ENCODE peak calls at places on chromosomes 2 and 18, in eight cellular contexts. One of them, this sample, is unnamed.

GRCh38 chr2:136327162-136327852 is 209.4 kb upstream of the CXCR4 start:
- DNase-seq in heart left ventricle: no peak
- DNase-seq in kidney: no peak
- DNase-seq in left lung: no peak
- DNase-seq in fibroblast of lung: peak; percentile 45
- DNase-seq in K562: peak; percentile 29
- DNase-seq in mammary epithelial cell: no peak
- DNase-seq in brain microvascular endothelial cell: peak; percentile 64
- DNase-seq in this sample: no peak

GRCh38 chr2:43634604-43635306 is 2.3 kb upstream of the PLEKHH2 start:
- DNase-seq in kidney: no peak
- DNase-seq in heart left ventricle: no peak
- DNase-seq in brain microvascular endothelial cell: peak; percentile 64
- DNase-seq in mammary epithelial cell: peak; percentile 53
- DNase-seq in K562: no peak
- DNase-seq in fibroblast of lung: peak; percentile 95
- DNase-seq in left lung: no peak
- DNase-seq in this sample: no peak

GRCh38 chr2:233691443-233692433 is 952 bp upstream of the UGT1A6 start:
- DNase-seq in fibroblast of lung: no peak
- DNase-seq in brain microvascular endothelial cell: no peak
- DNase-seq in mammary epithelial cell: peak; percentile 99
- DNase-seq in K562: no peak
- DNase-seq in kidney: no peak
- DNase-seq in heart left ventricle: no peak
- DNase-seq in left lung: no peak
- DNase-seq in this sample: no peak

GRCh38 chr2:163662141-163662780 is 73.5 kb downstream of the FIGN start:
- DNase-seq in kidney: no peak
- DNase-seq in brain microvascular endothelial cell: peak; percentile 29
- DNase-seq in heart left ventricle: no peak
- DNase-seq in mammary epithelial cell: no peak
- DNase-seq in K562: no peak
- DNase-seq in fibroblast of lung: peak; percentile 84
- DNase-seq in left lung: no peak
- DNase-seq in this sample: no peak

GRCh38 chr2:3712841-3713503 is 9.6 kb downstream of the DCDC2C start:
- DNase-seq in left lung: peak; percentile 54
- DNase-seq in mammary epithelial cell: no peak
- DNase-seq in K562: no peak
- DNase-seq in fibroblast of lung: peak; percentile 18
- DNase-seq in heart left ventricle: no peak
- DNase-seq in kidney: no peak
- DNase-seq in brain microvascular endothelial cell: no peak
- DNase-seq in this sample: no peak

GRCh38 chr2:97706112-97706511 is 7.3 kb upstream of the ZAP70 start:
- DNase-seq in fibroblast of lung: no peak
- DNase-seq in brain microvascular endothelial cell: no peak
- DNase-seq in K562: no peak
- DNase-seq in left lung: no peak
- DNase-seq in kidney: no peak
- DNase-seq in heart left ventricle: no peak
- DNase-seq in mammary epithelial cell: no peak
- DNase-seq in this sample: no peak

GRCh38 chr2:188293601-188294482 is 2.2 kb downstream of the GULP1 start:
- DNase-seq in kidney: peak; percentile 88
- DNase-seq in heart left ventricle: peak; percentile 64
- DNase-seq in brain microvascular endothelial cell: peak; percentile 68
- DNase-seq in fibroblast of lung: peak; percentile 88
- DNase-seq in K562: peak; percentile 67
- DNase-seq in left lung: no peak
- DNase-seq in mammary epithelial cell: peak; percentile 53
- DNase-seq in this sample: peak; percentile 32

GRCh38 chr2:109129356-109129920 is 433 bp downstream of the SH3RF3 start:
- DNase-seq in brain microvascular endothelial cell: no peak
- DNase-seq in mammary epithelial cell: peak; percentile 25
- DNase-seq in left lung: peak; percentile 85
- DNase-seq in heart left ventricle: peak; percentile 42
- DNase-seq in fibroblast of lung: peak; percentile 52
- DNase-seq in K562: no peak
- DNase-seq in kidney: peak; percentile 75
- DNase-seq in this sample: no peak

GRCh38 chr2:27742571-27742970 is 28.9 kb upstream of the MRPL33 start:
- DNase-seq in heart left ventricle: no peak
- DNase-seq in mammary epithelial cell: no peak
- DNase-seq in left lung: no peak
- DNase-seq in fibroblast of lung: no peak
- DNase-seq in K562: no peak
- DNase-seq in kidney: no peak
- DNase-seq in brain microvascular endothelial cell: no peak
- DNase-seq in this sample: no peak

DNA sequence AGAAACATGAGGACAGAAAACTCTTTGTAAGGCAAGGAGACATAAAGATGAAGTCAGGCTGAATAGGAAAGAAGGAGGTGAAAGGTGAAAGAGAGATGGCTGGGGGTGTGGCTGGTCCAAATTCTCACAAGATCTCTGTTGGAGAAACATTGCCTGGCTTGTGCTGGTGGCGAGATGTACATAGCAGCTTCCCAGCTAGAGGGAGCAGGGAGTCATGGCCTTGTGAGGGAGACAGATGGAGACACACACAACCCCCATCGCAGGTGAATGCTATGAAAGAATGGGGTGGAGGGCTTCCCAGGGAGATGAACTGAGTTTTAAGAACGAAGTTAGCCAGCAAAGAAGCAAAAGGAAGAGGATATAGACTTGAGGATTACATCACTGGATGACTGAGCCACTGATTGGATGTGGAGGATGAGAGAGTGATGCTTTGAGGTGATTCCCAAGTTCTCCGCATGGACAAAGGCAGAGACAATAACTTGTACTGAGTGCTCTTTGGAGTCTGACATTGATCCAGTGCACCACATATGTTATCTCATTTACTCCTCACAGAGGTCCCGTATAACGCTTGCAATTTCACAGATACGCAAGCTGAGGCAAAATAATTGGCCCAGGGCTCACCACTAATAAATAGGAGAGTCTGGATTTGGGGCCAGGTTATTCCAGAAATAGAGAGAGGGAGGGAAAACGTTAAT is 3.6 kb upstream of the EMX1 start:
- DNase-seq in kidney: no peak
- DNase-seq in K562: no peak
- DNase-seq in heart left ventricle: no peak
- DNase-seq in fibroblast of lung: no peak
- DNase-seq in brain microvascular endothelial cell: no peak
- DNase-seq in left lung: no peak
- DNase-seq in mammary epithelial cell: no peak
- DNase-seq in this sample: no peak
- TF ChIP-seq CTCF in kidney: no peak
- TF ChIP-seq CTCF in K562: no peak
- TF ChIP-seq CTCF in heart left ventricle: no peak
- TF ChIP-seq CTCF in fibroblast of lung: no peak
- TF ChIP-seq CTCF in brain microvascular endothelial cell: peak; percentile 48
- TF ChIP-seq CTCF in left lung: no peak
- TF ChIP-seq CTCF in mammary epithelial cell: peak; percentile 25
- TF ChIP-seq CTCF in this sample: no peak

DNA sequence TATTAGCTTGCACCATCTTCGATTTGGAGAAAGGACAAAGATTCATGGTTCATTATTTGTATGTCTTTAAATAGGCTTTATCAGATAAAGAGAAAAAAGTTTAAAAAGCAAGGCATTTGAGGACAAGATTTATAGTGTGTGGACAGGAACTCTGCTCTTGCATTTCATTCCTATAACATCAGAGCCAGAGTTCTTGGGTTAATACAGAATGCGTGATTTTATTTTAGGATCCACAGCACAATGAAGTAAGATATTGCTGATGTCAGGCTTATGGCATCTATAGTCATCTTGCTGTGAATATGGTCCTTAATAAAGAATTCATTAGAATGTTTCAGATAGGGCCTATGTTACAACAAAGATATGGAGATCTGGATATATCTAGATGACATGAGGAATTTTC is 19.7 kb downstream of the RASGRP3 start:
- DNase-seq in heart left ventricle: no peak
- DNase-seq in brain microvascular endothelial cell: peak; percentile 37
- DNase-seq in K562: no peak
- DNase-seq in left lung: no peak
- DNase-seq in mammary epithelial cell: no peak
- DNase-seq in fibroblast of lung: peak; percentile 86
- DNase-seq in kidney: no peak
- DNase-seq in this sample: no peak
- H3K4me3 ChIP-seq in heart left ventricle: no peak overlapping the region
- H3K4me3 ChIP-seq in brain microvascular endothelial cell: no peak overlapping the region
- H3K4me3 ChIP-seq in K562: no peak overlapping the region
- H3K4me3 ChIP-seq in left lung: no peak overlapping the region
- H3K4me3 ChIP-seq in mammary epithelial cell: no peak overlapping the region
- H3K4me3 ChIP-seq in fibroblast of lung: no peak overlapping the region
- H3K4me3 ChIP-seq in kidney: no peak overlapping the region
- H3K4me3 ChIP-seq in this sample: no peak overlapping the region

DNA sequence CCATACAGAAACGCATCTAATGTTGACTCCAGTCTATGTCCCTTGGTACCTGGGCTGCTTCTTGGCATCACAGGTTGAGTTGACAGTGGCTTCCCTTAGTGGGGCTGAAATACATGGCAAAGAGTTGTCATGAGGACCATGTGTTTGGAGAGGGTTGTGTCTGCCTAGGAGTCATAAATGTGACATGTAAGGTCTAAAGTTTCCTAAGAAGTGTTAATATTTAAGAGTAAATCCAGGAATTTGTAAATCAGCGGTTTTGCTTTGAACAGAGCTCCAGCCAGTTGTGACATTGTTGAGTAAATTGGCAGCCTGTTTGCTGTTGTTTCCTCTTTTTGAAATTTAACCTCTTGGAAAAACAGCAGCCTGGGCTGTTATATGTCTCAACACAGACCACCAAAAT is 68.5 kb upstream of the RND3 start:
- DNase-seq in mammary epithelial cell: no peak
- DNase-seq in kidney: no peak
- DNase-seq in heart left ventricle: no peak
- DNase-seq in fibroblast of lung: no peak
- DNase-seq in brain microvascular endothelial cell: no peak
- DNase-seq in left lung: no peak
- DNase-seq in K562: no peak
- DNase-seq in this sample: no peak
- H3K36me3 ChIP-seq in mammary epithelial cell: no peaks in the 10 kb centered on the region
- H3K36me3 ChIP-seq in kidney: no peaks in the 10 kb centered on the region
- H3K36me3 ChIP-seq in heart left ventricle: no peaks in the 10 kb centered on the region
- H3K36me3 ChIP-seq in fibroblast of lung: no peaks in the 10 kb centered on the region
- H3K36me3 ChIP-seq in brain microvascular endothelial cell: no peaks in the 10 kb centered on the region
- H3K36me3 ChIP-seq in left lung: no peaks in the 10 kb centered on the region
- H3K36me3 ChIP-seq in K562: no peaks in the 10 kb centered on the region
- H3K36me3 ChIP-seq in this sample: no peaks in the 10 kb centered on the region

GRCh38 chr2:186466743-186467142 is 19.3 kb upstream of the ZC3H15 start:
- DNase-seq in brain microvascular endothelial cell: no peak
- DNase-seq in mammary epithelial cell: no peak
- DNase-seq in kidney: no peak
- DNase-seq in left lung: no peak
- DNase-seq in heart left ventricle: no peak
- DNase-seq in K562: no peak
- DNase-seq in fibroblast of lung: no peak
- DNase-seq in this sample: no peak
- TF ChIP-seq CTCF in brain microvascular endothelial cell: no peak
- TF ChIP-seq CTCF in mammary epithelial cell: no peak
- TF ChIP-seq CTCF in kidney: no peak
- TF ChIP-seq CTCF in left lung: no peak
- TF ChIP-seq CTCF in heart left ventricle: no peak
- TF ChIP-seq CTCF in K562: no peak
- TF ChIP-seq CTCF in fibroblast of lung: no peak
- TF ChIP-seq CTCF in this sample: no peak

DNA sequence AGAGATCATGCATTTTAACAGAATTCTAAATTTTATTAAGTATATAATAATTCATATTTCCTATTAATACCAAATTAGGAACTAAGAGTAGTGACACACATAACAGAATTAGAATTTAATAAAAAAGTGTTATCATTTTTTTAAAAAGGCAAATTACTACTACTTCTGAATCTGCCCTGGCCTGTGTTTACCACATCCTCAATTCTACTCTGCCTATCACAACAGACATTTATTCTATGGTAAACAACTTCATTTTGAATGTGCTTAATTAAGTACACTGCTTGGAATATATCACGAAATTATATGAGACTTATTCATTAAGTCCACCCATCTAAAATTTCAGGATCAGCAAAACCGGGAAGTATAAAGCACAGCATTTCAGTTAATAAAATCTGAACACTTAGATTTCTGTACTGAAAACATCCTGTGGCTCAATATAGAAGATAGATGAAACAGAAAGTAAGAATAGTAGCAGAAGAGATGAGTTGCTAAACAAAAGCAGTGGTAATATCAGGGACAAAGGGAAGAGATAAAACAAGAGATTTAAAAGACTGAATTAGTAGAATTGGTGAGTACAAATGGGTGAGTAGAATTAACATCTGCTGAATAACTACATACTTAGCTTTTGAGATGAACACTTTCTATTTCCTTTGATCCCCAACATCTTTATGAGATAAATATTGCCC is 3.7 kb downstream of the SMC6 start:
- DNase-seq in mammary epithelial cell: no peak
- DNase-seq in heart left ventricle: no peak
- DNase-seq in left lung: no peak
- DNase-seq in fibroblast of lung: no peak
- DNase-seq in kidney: no peak
- DNase-seq in K562: no peak
- DNase-seq in brain microvascular endothelial cell: no peak
- DNase-seq in this sample: no peak
- H3K4me3 ChIP-seq in mammary epithelial cell: no peak overlapping the region
- H3K4me3 ChIP-seq in heart left ventricle: no peak overlapping the region
- H3K4me3 ChIP-seq in left lung: no peak overlapping the region
- H3K4me3 ChIP-seq in fibroblast of lung: no peak overlapping the region
- H3K4me3 ChIP-seq in kidney: no peak overlapping the region
- H3K4me3 ChIP-seq in K562: no peak overlapping the region
- H3K4me3 ChIP-seq in brain microvascular endothelial cell: no peak overlapping the region
- H3K4me3 ChIP-seq in this sample: no peak overlapping the region

DNA sequence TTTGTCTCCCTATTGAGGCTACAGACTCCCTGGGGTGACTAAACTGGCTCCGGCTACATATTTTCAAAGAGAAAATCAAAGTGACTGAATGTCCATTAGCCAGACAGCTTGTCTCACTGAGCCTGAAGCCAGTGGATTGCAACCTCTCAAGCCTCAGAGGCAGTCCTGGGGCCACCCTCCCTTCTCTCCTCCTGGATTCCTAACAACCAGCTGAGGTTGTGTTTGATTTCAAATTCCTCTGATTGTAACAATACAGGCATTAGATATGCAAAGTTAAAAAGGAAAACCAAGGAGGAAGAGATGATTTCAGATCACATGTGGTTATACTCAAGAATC is 101.0 kb upstream of the LMAN1 start:
- DNase-seq in K562: no peak
- DNase-seq in mammary epithelial cell: no peak
- DNase-seq in heart left ventricle: no peak
- DNase-seq in brain microvascular endothelial cell: no peak
- DNase-seq in kidney: no peak
- DNase-seq in fibroblast of lung: peak; percentile 6
- DNase-seq in left lung: no peak
- DNase-seq in this sample: no peak
- H3K36me3 ChIP-seq in K562: no peaks in the 10 kb centered on the region
- H3K36me3 ChIP-seq in mammary epithelial cell: no peaks in the 10 kb centered on the region
- H3K36me3 ChIP-seq in heart left ventricle: no peaks in the 10 kb centered on the region
- H3K36me3 ChIP-seq in brain microvascular endothelial cell: no peaks in the 10 kb centered on the region
- H3K36me3 ChIP-seq in kidney: no peaks in the 10 kb centered on the region
- H3K36me3 ChIP-seq in fibroblast of lung: peaks cover 4% of the 10 kb centered on the region
- H3K36me3 ChIP-seq in left lung: no peaks in the 10 kb centered on the region
- H3K36me3 ChIP-seq in this sample: no peaks in the 10 kb centered on the region

GRCh38 chr2:196592331-196592911 is 47.1 kb upstream of the CCDC150 start:
- DNase-seq in left lung: peak; percentile 81
- DNase-seq in mammary epithelial cell: peak; percentile 27
- DNase-seq in heart left ventricle: peak; percentile 41
- DNase-seq in fibroblast of lung: peak; percentile 59
- DNase-seq in brain microvascular endothelial cell: peak; percentile 43
- DNase-seq in kidney: no peak
- DNase-seq in K562: no peak
- DNase-seq in this sample: no peak
- TF ChIP-seq CTCF in left lung: no peak
- TF ChIP-seq CTCF in mammary epithelial cell: no peak
- TF ChIP-seq CTCF in heart left ventricle: no peak
- TF ChIP-seq CTCF in fibroblast of lung: no peak
- TF ChIP-seq CTCF in brain microvascular endothelial cell: peak; percentile 45
- TF ChIP-seq CTCF in kidney: no peak
- TF ChIP-seq CTCF in K562: no peak
- TF ChIP-seq CTCF in this sample: no peak